ENCODE peak calls at places on chromosomes 5 and 9, in five cellular contexts. L is endodermal cell, K is A549, M is esophagus squamous epithelium, C is SK-N-SH. B is an unnamed sample.
A peak's percentile ranks its signal among the peaks of the same experiment; 100 is the strongest.

GRCh38 chr9:115944166-115944948 is 209.2 kb upstream of the PAPPA start:
- DNase-seq in L (no peak), K (peak; percentile 100), M (peak; percentile 3), C (no peak), B (peak; percentile 67)

GRCh38 chr9:94630833-94631232 is 8.5 kb downstream of the FBP1 start:
- DNase-seq in L (no peak), K (no peak), M (no peak), C (no peak), B (peak; percentile 75)

GRCh38 chr5:1668141-1668721 is 131.4 kb downstream of the MRPL36 start:
- DNase-seq in L (peak; percentile 81), K (no peak), M (no peak), C (peak; percentile 15), B (peak; percentile 69)

GRCh38 chr5:1027631-1028441 is 19.2 kb downstream of the NKD2 start:
- DNase-seq in L (no peak), K (no peak), M (no peak), C (peak; percentile 30), B (no peak)

GRCh38 chr5:43202380-43202779 is 10.4 kb downstream of the NIM1K start:
- DNase-seq in L (no peak), K (no peak), M (no peak), C (no peak), B (no peak)

GRCh38 chr9:93059097-93059959 is 827 bp downstream of the SUSD3 start:
- DNase-seq in L (peak; percentile 65), K (no peak), M (no peak), C (no peak), B (no peak)

GRCh38 chr9:36148652-36149051 is 12.1 kb downstream of the GLIPR2 start:
- DNase-seq in L (no peak), K (peak; percentile 85), M (peak; percentile 51), C (peak; percentile 94), B (peak; percentile 77)

GRCh38 chr9:84839538-84839937 is 170.0 kb downstream of the NTRK2 start:
- DNase-seq in L (peak; percentile 57), K (no peak), M (no peak), C (peak; percentile 26), B (no peak)

GRCh38 chr9:112271466-112272098 is 61.8 kb downstream of the PTBP3 start:
- DNase-seq in L (no peak), K (peak; percentile 46), M (no peak), C (no peak), B (peak; percentile 19)

GRCh38 chr5:1246711-1247431 is 21.7 kb downstream of the SLC6A18 start:
- DNase-seq in L (peak; percentile 94), K (peak; percentile 49), M (no peak), C (peak; percentile 52), B (peak; percentile 64)

GRCh38 chr5:181044093-181044599 is 4.1 kb downstream of the BTNL9 start:
- DNase-seq in L (peak; percentile 26), K (no peak), M (no peak), C (no peak), B (no peak)

GRCh38 chr5:72654231-72654630 is 147.0 kb upstream of the ZNF366 start:
- DNase-seq in L (no peak), K (no peak), M (no peak), C (peak; percentile 23), B (no peak)

GRCh38 chr5:131622633-131623032 is 12.4 kb downstream of the RAPGEF6 start:
- DNase-seq in L (no peak), K (no peak), M (no peak), C (no peak), B (no peak)

GRCh38 chr9:135219676-135220600 is 132.5 kb downstream of the OLFM1 start:
- DNase-seq in L (peak; percentile 45), K (no peak), M (no peak), C (no peak), B (peak; percentile 1)

GRCh38 chr5:99119326-99119725 is 190.5 kb upstream of the CHD1 start:
- DNase-seq in L (no peak), K (no peak), M (no peak), C (no peak), B (no peak)

GRCh38 chr5:127685662-127686061 is 17.5 kb upstream of the CCDC192 start:
- DNase-seq in L (no peak), K (no peak), M (no peak), C (no peak), B (no peak)

GRCh38 chr5:39423331-39423751 is 1.4 kb downstream of the DAB2 start:
- DNase-seq in L (peak; percentile 70), K (peak; percentile 28), M (no peak), C (no peak), B (no peak)

GRCh38 chr5:59169768-59170150 is 586.9 kb downstream of the RAB3C start:
- DNase-seq in L (no peak), K (no peak), M (no peak), C (no peak), B (no peak)

GRCh38 chr5:59171131-59171530 is 588.3 kb downstream of the RAB3C start:
- DNase-seq in L (no peak), K (no peak), M (no peak), C (no peak), B (no peak)

GRCh38 chr5:59174248-59174844 is 591.5 kb downstream of the RAB3C start:
- DNase-seq in L (no peak), K (peak; percentile 88), M (no peak), C (peak; percentile 54), B (peak; percentile 15)

GRCh38 chr5:59177644-59178043 is 594.8 kb downstream of the RAB3C start:
- DNase-seq in L (no peak), K (no peak), M (no peak), C (no peak), B (no peak)

DNA sequence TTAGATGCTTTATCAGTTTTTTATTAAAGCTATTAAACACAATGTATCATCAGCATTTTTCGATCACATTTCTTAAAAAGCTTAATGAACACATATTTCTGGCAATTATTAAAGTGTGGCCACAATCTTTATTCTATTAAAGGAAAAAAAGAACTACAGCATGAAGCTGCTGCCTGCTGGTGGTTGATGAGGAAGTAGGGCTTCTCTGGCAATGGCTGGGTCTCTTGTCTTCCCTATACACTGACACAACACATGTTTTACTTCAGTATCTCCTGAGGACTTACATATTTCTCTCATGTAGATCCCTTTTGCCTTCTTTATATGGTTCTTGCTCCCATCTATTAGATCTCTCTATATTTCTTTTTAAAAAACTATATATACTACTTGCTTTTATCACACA is 590.7 kb downstream of the RAB3C start:
- DNase-seq in L (no peak), K (peak; percentile 48), M (no peak), C (no peak), B (no peak)
- TF ChIP-seq CTCF in L (no peak), K (no peak), M (no peak), C (no peak), B (no peak)

GRCh38 chr9:82600536-82601271 is 462.2 kb downstream of the RASEF start:
- DNase-seq in L (peak; percentile 47), K (no peak), M (no peak), C (no peak), B (no peak)

GRCh38 chr9:82601272-82601835 is 461.6 kb downstream of the RASEF start:
- DNase-seq in L (no peak), K (no peak), M (no peak), C (peak; percentile 47), B (no peak)

GRCh38 chr9:82597225-82598158 is 465.4 kb downstream of the RASEF start:
- DNase-seq in L (no peak), K (no peak), M (no peak), C (no peak), B (peak; percentile 36)

GRCh38 chr9:82599550-82599949 is 463.4 kb downstream of the RASEF start:
- DNase-seq in L (no peak), K (no peak), M (no peak), C (no peak), B (no peak)

DNA sequence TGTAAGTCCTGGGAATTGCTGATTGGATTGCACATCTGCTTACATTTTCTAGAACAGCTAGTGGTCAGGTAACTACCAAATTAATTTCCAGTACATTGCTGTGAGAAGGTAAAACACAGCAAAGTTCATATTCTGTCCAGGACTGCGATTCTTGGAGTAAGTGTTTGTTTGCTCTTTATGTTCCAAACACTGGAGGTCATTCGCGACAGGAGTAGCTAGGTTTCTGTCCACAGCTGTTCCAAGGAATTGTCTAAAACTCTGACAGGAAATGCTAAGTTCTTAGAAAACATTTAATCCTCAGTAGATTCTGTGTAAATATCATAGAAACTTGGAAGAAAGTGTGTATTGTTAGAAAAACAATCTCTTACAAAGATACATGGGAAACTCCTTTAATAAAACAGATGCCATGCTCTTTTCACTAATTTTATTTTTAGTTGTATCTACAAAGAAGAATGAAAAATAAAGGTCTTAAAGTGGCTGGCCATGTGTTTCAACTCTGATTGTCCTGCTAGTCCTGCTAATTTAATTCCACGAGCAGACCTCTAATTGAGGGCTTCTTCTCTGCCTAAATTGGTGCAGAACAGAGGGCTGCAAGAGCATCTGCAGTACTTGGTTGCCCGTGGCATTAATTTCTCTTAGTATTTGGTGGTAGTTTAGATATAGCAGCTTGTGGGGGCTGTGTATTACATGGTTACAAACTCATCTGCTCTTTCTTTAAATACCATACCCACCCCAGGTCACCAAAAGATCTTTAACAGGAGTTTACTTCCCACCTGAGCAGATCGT is 464.5 kb downstream of the RASEF start:
- DNase-seq in L (no peak), K (no peak), M (no peak), C (peak; percentile 28), B (no peak)
- H3K27ac ChIP-seq in L (no peak overlapping the region), K (no peak overlapping the region), M (no peak overlapping the region), C (no peak overlapping the region), B (peak overlapping the region; percentile 81)

GRCh38 chr5:172045315-172045632 is 38.8 kb upstream of the FBXW11 start:
- DNase-seq in L (no peak), K (no peak), M (no peak), C (no peak), B (no peak)

GRCh38 chr5:172043822-172044221 is 37.4 kb upstream of the FBXW11 start:
- DNase-seq in L (no peak), K (no peak), M (no peak), C (no peak), B (no peak)

GRCh38 chr5:172046613-172047012 is 40.2 kb upstream of the FBXW11 start:
- DNase-seq in L (no peak), K (no peak), M (no peak), C (no peak), B (no peak)

GRCh38 chr5:172042183-172042582 is 35.7 kb upstream of the FBXW11 start:
- DNase-seq in L (no peak), K (no peak), M (no peak), C (no peak), B (no peak)

DNA sequence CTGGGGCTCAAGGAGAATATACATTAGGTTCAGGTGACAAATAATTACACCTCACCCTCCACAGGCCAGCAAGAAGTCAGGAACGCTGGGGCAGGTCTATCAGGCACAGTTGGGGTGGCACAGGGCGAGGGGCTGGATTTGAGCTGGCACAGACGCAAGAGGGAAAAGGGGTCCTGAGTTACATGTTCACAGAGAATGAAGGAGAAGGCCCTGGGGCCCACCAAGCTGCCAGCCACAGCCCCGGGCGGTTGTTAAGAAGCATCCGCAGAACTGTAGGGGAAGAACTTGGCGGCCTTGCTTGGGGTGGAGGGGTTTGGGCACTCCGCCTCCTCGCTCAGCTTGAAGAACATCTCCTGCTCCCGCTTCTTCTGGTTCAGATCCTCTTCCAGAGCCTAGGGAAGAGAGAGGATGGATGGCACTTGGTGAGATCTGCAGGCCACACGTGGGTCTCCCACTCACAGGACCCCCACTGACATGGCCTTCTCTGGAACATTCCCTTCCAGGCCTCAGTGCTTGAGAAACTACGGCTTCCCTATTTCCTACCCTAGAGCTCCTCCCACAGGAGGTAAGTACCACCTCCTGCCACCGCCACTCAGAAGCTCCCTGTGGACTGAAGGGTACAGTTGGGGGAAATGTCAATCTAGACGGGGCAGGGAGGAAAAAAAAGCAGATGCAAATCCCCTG is 38.3 kb upstream of the FBXW11 start:
- DNase-seq in L (peak; percentile 70), K (no peak), M (no peak), C (no peak), B (no peak)
- H3K4me1 ChIP-seq in L (no peaks in the 10 kb centered on the region), K (no peaks in the 10 kb centered on the region), M (peaks cover 7% of the 10 kb centered on the region), C (no peaks in the 10 kb centered on the region), B (peaks cover 14% of the 10 kb centered on the region)

GRCh38 chr5:16756692-16757091 is 139.9 kb upstream of the RETREG1 start:
- DNase-seq in L (no peak), K (no peak), M (no peak), C (no peak), B (no peak)
- TF ChIP-seq CTCF in L (no peak), K (no peak), M (no peak), C (no peak), B (no peak)